ENCODE peak calls at places on chromosomes 6 and 20, in eight cellular contexts. U, O, H, K, Y, I, W and P are unnamed samples.

GRCh38 chr6:110628330-110628729 is 151.9 kb upstream of the SLC22A16 start:
- DNase-seq in U (peak; percentile 70), H (no peak), O (peak; percentile 45), K (no peak), I (no peak), W (no peak), Y (no peak), P (no peak)

GRCh38 chr20:43843096-43843964 is 71.3 kb upstream of the TOX2 start:
- DNase-seq in I (no peak), K (no peak), U (peak; percentile 94), H (peak; percentile 11), Y (no peak), W (no peak), O (peak; percentile 87), P (no peak)

GRCh38 chr6:33977606-33978438 is 168.1 kb downstream of the GRM4 start:
- DNase-seq in Y (no peak), U (no peak), O (no peak), I (no peak), K (no peak), W (no peak), H (peak; percentile 33), P (no peak)

GRCh38 chr6:3825331-3825831 is 23.8 kb upstream of the FAM50B start:
- DNase-seq in I (no peak), K (no peak), O (peak; percentile 56), Y (no peak), U (peak; percentile 73), W (peak; percentile 65), H (no peak), P (no peak)

GRCh38 chr6:50654155-50654554 is 59.2 kb upstream of the TFAP2D start:
- DNase-seq in W (no peak), K (no peak), Y (no peak), H (no peak), U (no peak), O (no peak), I (no peak), P (no peak)

GRCh38 chr6:148441454-148441911 is 98.8 kb downstream of the SASH1 start:
- DNase-seq in O (peak; percentile 77), W (no peak), K (no peak), U (peak; percentile 80), Y (no peak), H (no peak), I (no peak), P (no peak)

GRCh38 chr20:48653706-48654051 is 174.1 kb downstream of the PREX1 start:
- DNase-seq in I (no peak), K (no peak), Y (no peak), O (no peak), H (no peak), U (no peak), W (no peak), P (no peak)

GRCh38 chr6:142696689-142697088 is 248.3 kb downstream of the HIVEP2 start:
- DNase-seq in Y (no peak), W (no peak), H (peak; percentile 48), K (no peak), O (peak; percentile 27), U (peak; percentile 28), I (no peak), P (no peak)

GRCh38 chr6:134122775-134123174 is 70.4 kb upstream of the SLC2A12 start:
- DNase-seq in I (no peak), U (no peak), Y (no peak), W (no peak), K (no peak), H (no peak), O (no peak), P (no peak)

GRCh38 chr6:41813469-41813868 is 26.0 kb downstream of the TOMM6 start:
- DNase-seq in I (no peak), O (no peak), W (no peak), H (no peak), K (no peak), Y (no peak), U (peak; percentile 4), P (no peak)

GRCh38 chr20:50123418-50123817 is 10.5 kb upstream of the UBE2V1 start:
- DNase-seq in U (no peak), K (no peak), Y (no peak), O (no peak), I (no peak), W (no peak), H (no peak), P (no peak)

GRCh38 chr20:48658505-48658904 is 169.3 kb downstream of the PREX1 start:
- DNase-seq in I (no peak), O (no peak), U (no peak), W (no peak), H (no peak), K (no peak), Y (no peak), P (no peak)

GRCh38 chr20:64044484-64045247 is 4.8 kb downstream of the SOX18 start:
- DNase-seq in I (no peak), U (peak; percentile 71), Y (no peak), K (no peak), H (no peak), W (no peak), O (peak; percentile 50), P (no peak)

GRCh38 chr20:34023937-34024732 is 30.4 kb downstream of the RALY start:
- DNase-seq in W (no peak), O (no peak), K (no peak), Y (no peak), U (no peak), I (no peak), H (no peak), P (no peak)

GRCh38 chr6:143513410-143513809 is 1.9 kb upstream of the FUCA2 start:
- DNase-seq in K (peak; percentile 12), H (peak; percentile 69), W (peak; percentile 23), U (peak; percentile 21), I (peak; percentile 51), O (no peak), Y (peak; percentile 91), P (no peak)

GRCh38 chr6:47000842-47001241 is 41.3 kb downstream of the ADGRF1 start:
- DNase-seq in Y (no peak), O (peak; percentile 30), I (no peak), W (no peak), U (no peak), K (peak; percentile 65), H (no peak), P (no peak)

GRCh38 chr20:47337413-47337812 is 19.1 kb downstream of the ZMYND8 start:
- DNase-seq in W (no peak), O (no peak), K (no peak), Y (no peak), U (no peak), I (no peak), H (no peak), P (no peak)

GRCh38 chr6:12947191-12947795 is 230.7 kb downstream of the PHACTR1 start:
- DNase-seq in I (no peak), O (peak; percentile 84), K (no peak), Y (no peak), W (no peak), U (peak; percentile 34), H (no peak), P (no peak)

GRCh38 chr6:15770347-15771143 is 107.7 kb upstream of the DTNBP1 start:
- DNase-seq in U (peak; percentile 42), K (no peak), O (peak; percentile 37), W (no peak), Y (no peak), H (no peak), I (no peak), P (no peak)

GRCh38 chr20:328596-329324 is 3.4 kb downstream of the SOX12 start:
- DNase-seq in I (no peak), H (no peak), K (no peak), U (no peak), Y (no peak), O (no peak), W (no peak), P (no peak)

GRCh38 chr6:147776631-147777030 is 268.1 kb downstream of the SAMD5 start:
- DNase-seq in W (no peak), U (no peak), Y (no peak), H (no peak), O (no peak), K (no peak), I (no peak), P (no peak)

GRCh38 chr20:64139200-64140081 is 24.8 kb upstream of the MYT1 start:
- DNase-seq in W (no peak), O (no peak), I (no peak), Y (no peak), U (no peak), H (no peak), K (no peak), P (no peak)

GRCh38 chr6:157967486-157967885 is 14.2 kb upstream of the SYNJ2 start:
- DNase-seq in O (no peak), Y (no peak), W (no peak), I (no peak), K (no peak), U (no peak), H (no peak), P (no peak)

GRCh38 chr6:15329154-15329781 is 83.4 kb downstream of the JARID2 start:
- DNase-seq in I (no peak), H (no peak), W (no peak), Y (no peak), O (peak; percentile 95), K (no peak), U (peak; percentile 94), P (no peak)

GRCh38 chr6:1047926-1048595 is 263.8 kb upstream of the FOXQ1 start:
- DNase-seq in O (no peak), K (no peak), U (no peak), H (no peak), W (no peak), Y (no peak), I (no peak), P (no peak)

GRCh38 chr6:73558624-73559398 is 38.0 kb upstream of the EEF1A1 start:
- DNase-seq in K (no peak), O (no peak), I (no peak), H (no peak), Y (no peak), U (no peak), W (no peak), P (no peak)

GRCh38 chr6:158476389-158476788 is 83.5 kb upstream of the TMEM181 start:
- DNase-seq in W (no peak), I (no peak), K (peak; percentile 70), O (no peak), Y (peak; percentile 34), U (no peak), H (no peak), P (no peak)

GRCh38 chr6:16712250-16712930 is 48.9 kb downstream of the ATXN1 start:
- DNase-seq in O (no peak), K (no peak), U (no peak), W (no peak), Y (no peak), I (no peak), H (no peak), P (no peak)

GRCh38 chr6:79607000-79607399 is 24.1 kb upstream of the SH3BGRL2 start:
- DNase-seq in I (no peak), H (no peak), K (no peak), U (no peak), Y (no peak), W (no peak), O (no peak), P (no peak)

GRCh38 chr20:11245431-11245830 is 571.6 kb upstream of the JAG1 start:
- DNase-seq in W (no peak), U (no peak), I (no peak), Y (no peak), O (no peak), K (no peak), H (no peak), P (no peak)

GRCh38 chr6:84767591-84768201 is 3.3 kb upstream of the TBX18 start:
- DNase-seq in Y (no peak), U (no peak), W (no peak), O (no peak), K (no peak), H (no peak), I (no peak), P (no peak)

GRCh38 chr20:64053841-64054661 is 4.6 kb upstream of the SOX18 start:
- DNase-seq in W (peak; percentile 82), K (no peak), U (no peak), O (no peak), Y (no peak), H (no peak), I (no peak), P (no peak)

GRCh38 chr6:20678831-20679352 is 144.6 kb downstream of the CDKAL1 start:
- DNase-seq in H (no peak), O (no peak), K (no peak), W (no peak), Y (no peak), U (no peak), I (no peak), P (no peak)

GRCh38 chr6:142907544-142907943 is 37.4 kb downstream of the HIVEP2 start:
- DNase-seq in W (no peak), I (no peak), K (no peak), H (no peak), U (no peak), Y (no peak), O (no peak), P (no peak)